ENCODE peak calls at places on chromosome 22, in nine cellular contexts. F is brain microvascular endothelial cell, E is ascending aorta, K is tibial nerve, Y is body of pancreas, M is PC-3, T is psoas muscle, L is PC-9, B is sigmoid colon. Q is an unnamed sample. For H3K27me3, the result is how much of the 10 kb centered on the place peaks cover.

GRCh38 chr22:34395370-34395769 is 475.1 kb upstream of the LARGE1 start:
- DNase-seq in F (no peak), E (no peak), K (no peak), Y (no peak), M (no peak), T (no peak), L (no peak), B (no peak), Q (no peak)

GRCh38 chr22:42645938-42646568 is 3.1 kb downstream of the CYB5R3 start:
- DNase-seq in F (no peak), E (no peak), K (no peak), Y (peak), M (no peak), T (no peak), L (no peak), B (no peak), Q (no peak)

GRCh38 chr22:46105494-46106278 is 44.6 kb upstream of the PPARA start:
- DNase-seq in F (peak), E (no peak), K (no peak), Y (peak), M (no peak), T (no peak), L (no peak), B (peak), Q (no peak)

GRCh38 chr22:37546436-37547248 is 13.6 kb upstream of the CDC42EP1 start:
- DNase-seq in F (no peak), E (peak), K (no peak), Y (peak), M (no peak), T (peak), L (peak), B (peak), Q (peak)

GRCh38 chr22:39530692-39531331 is 1.7 kb downstream of the RPS19BP1 start:
- DNase-seq in F (peak), E (no peak), K (no peak), Y (no peak), M (peak), T (no peak), L (peak), B (no peak), Q (no peak)

GRCh38 chr22:26168934-26169311 is 339 bp upstream of the SEZ6L start:
- DNase-seq in F (no peak), E (no peak), K (no peak), Y (no peak), M (no peak), T (peak), L (no peak), B (no peak), Q (no peak)

GRCh38 chr22:47172771-47173534 is 410.5 kb downstream of the TBC1D22A start:
- DNase-seq in F (no peak), E (peak), K (peak), Y (peak), M (no peak), T (peak), L (no peak), B (peak), Q (no peak)

GRCh38 chr22:40666151-40666848 is 13.0 kb upstream of the MCHR1 start:
- DNase-seq in F (no peak), E (no peak), K (no peak), Y (no peak), M (no peak), T (no peak), L (no peak), B (no peak), Q (peak)

GRCh38 chr22:32619614-32620426 is 145.2 kb downstream of the FBXO7 start:
- DNase-seq in F (peak), E (peak), K (peak), Y (peak), M (peak), T (peak), L (peak), B (peak), Q (peak)

GRCh38 chr22:50739894-50740293 is 1.9 kb downstream of the ACR start:
- DNase-seq in F (no peak), E (peak), K (peak), Y (no peak), M (no peak), T (no peak), L (no peak), B (no peak), Q (no peak)

GRCh38 chr22:49156662-49157285 is 670.9 kb downstream of the BRD1 start:
- DNase-seq in F (no peak), E (no peak), K (no peak), Y (peak), M (peak), T (no peak), L (no peak), B (no peak), Q (no peak)

GRCh38 chr22:20018001-20018400 is 1.4 kb upstream of the ARVCF start:
- DNase-seq in F (no peak), E (no peak), K (no peak), Y (no peak), M (no peak), T (no peak), L (no peak), B (no peak), Q (no peak)

GRCh38 chr22:44815099-44816070 is 63.0 kb downstream of the ARHGAP8 start:
- DNase-seq in F (no peak), E (no peak), K (no peak), Y (no peak), M (no peak), T (no peak), L (no peak), B (no peak), Q (no peak)

GRCh38 chr22:45358127-45358526 is 48.4 kb downstream of the FAM118A start:
- DNase-seq in F (no peak), E (no peak), K (no peak), Y (no peak), M (no peak), T (no peak), L (no peak), B (no peak), Q (no peak)

GRCh38 chr22:33400061-33400840 is 342.1 kb upstream of the SYN3 start:
- DNase-seq in F (no peak), E (no peak), K (no peak), Y (no peak), M (no peak), T (no peak), L (no peak), B (no peak), Q (no peak)

GRCh38 chr22:39148727-39149535 is 3.5 kb downstream of the CBX7 start:
- DNase-seq in F (no peak), E (no peak), K (peak), Y (peak), M (no peak), T (peak), L (no peak), B (peak), Q (peak)

GRCh38 chr22:44309137-44309536 is 3.6 kb downstream of the SHISAL1 start:
- DNase-seq in F (peak), E (peak), K (no peak), Y (no peak), M (peak), T (peak), L (peak), B (peak), Q (peak)

GRCh38 chr22:28426346-28427132 is 253.1 kb downstream of the TTC28 start:
- DNase-seq in F (no peak), E (no peak), K (no peak), Y (no peak), M (no peak), T (no peak), L (no peak), B (no peak), Q (no peak)

GRCh38 chr22:38032681-38033521 is 24.3 kb upstream of the PICK1 start:
- DNase-seq in F (peak), E (no peak), K (peak), Y (peak), M (no peak), T (no peak), L (no peak), B (peak), Q (no peak)

GRCh38 chr22:18024276-18024939 is at the start of gene MICAL3:
- DNase-seq in F (no peak), E (peak), K (no peak), Y (peak), M (peak), T (peak), L (no peak), B (peak), Q (peak)

GRCh38 chr22:44025171-44026065 is 1.3 kb downstream of the PARVB start:
- DNase-seq in F (no peak), E (peak), K (no peak), Y (peak), M (no peak), T (peak), L (no peak), B (no peak), Q (no peak)

GRCh38 chr22:38853149-38853548 is 9.3 kb upstream of the NPTXR start:
- DNase-seq in F (no peak), E (no peak), K (no peak), Y (no peak), M (no peak), T (no peak), L (no peak), B (no peak), Q (no peak)

GRCh38 chr22:39375646-39376045 is 23.9 kb upstream of the TAB1 start:
- DNase-seq in F (no peak), E (no peak), K (no peak), Y (no peak), M (no peak), T (no peak), L (no peak), B (no peak), Q (no peak)

GRCh38 chr22:49415219-49415951 is 412.3 kb downstream of the BRD1 start:
- DNase-seq in F (no peak), E (peak), K (no peak), Y (no peak), M (no peak), T (no peak), L (no peak), B (peak), Q (no peak)

GRCh38 chr22:47835726-47836125 is 1073.3 kb downstream of the TBC1D22A start:
- DNase-seq in F (peak), E (no peak), K (no peak), Y (no peak), M (peak), T (no peak), L (peak), B (no peak), Q (peak)

GRCh38 chr22:43850529-43850928 is 11.8 kb downstream of the SULT4A1 start:
- DNase-seq in F (no peak), E (peak), K (peak), Y (no peak), M (no peak), T (no peak), L (no peak), B (peak), Q (no peak)

GRCh38 chr22:24001314-24001713 is 3.9 kb downstream of the GSTT4 start:
- DNase-seq in F (no peak), E (no peak), K (no peak), Y (no peak), M (no peak), T (no peak), L (no peak), B (no peak), Q (no peak)

GRCh38 chr22:43136255-43136654 is 6.9 kb downstream of the MCAT start:
- DNase-seq in F (no peak), E (no peak), K (no peak), Y (peak), M (peak), T (no peak), L (peak), B (no peak), Q (no peak)

GRCh38 chr22:47918276-47918928 is 1156.0 kb downstream of the TBC1D22A start:
- DNase-seq in F (no peak), E (no peak), K (no peak), Y (no peak), M (no peak), T (no peak), L (no peak), B (no peak), Q (no peak)

GRCh38 chr22:17781319-17782031 is 7.2 kb upstream of the BID start:
- DNase-seq in F (peak), E (no peak), K (no peak), Y (peak), M (peak), T (no peak), L (peak), B (no peak), Q (peak)

GRCh38 chr22:41598081-41598480 is 8.4 kb upstream of the PMM1 start:
- DNase-seq in F (peak), E (no peak), K (no peak), Y (no peak), M (peak), T (no peak), L (no peak), B (no peak), Q (no peak)

GRCh38 chr22:32416556-32417085 is 4.6 kb upstream of the RTCB start:
- DNase-seq in F (no peak), E (no peak), K (no peak), Y (no peak), M (no peak), T (no peak), L (no peak), B (no peak), Q (no peak)

GRCh38 chr22:17794726-17795125 is 20.5 kb upstream of the BID start:
- DNase-seq in F (no peak), E (no peak), K (no peak), Y (no peak), M (no peak), T (no peak), L (no peak), B (no peak), Q (no peak)

GRCh38 chr22:22130956-22131355 is 113.6 kb upstream of the VPREB1 start:
- DNase-seq in F (no peak), E (no peak), K (no peak), Y (no peak), M (no peak), T (no peak), L (no peak), B (no peak), Q (no peak)

GRCh38 chr22:22127100-22127499 is 117.5 kb upstream of the VPREB1 start:
- DNase-seq in F (no peak), E (no peak), K (no peak), Y (no peak), M (no peak), T (no peak), L (no peak), B (no peak), Q (no peak)

GRCh38 chr22:22128440-22128839 is 116.1 kb upstream of the VPREB1 start:
- DNase-seq in F (no peak), E (no peak), K (no peak), Y (no peak), M (no peak), T (no peak), L (no peak), B (no peak), Q (no peak)

GRCh38 chr22:22125579-22126468 is 118.8 kb upstream of the VPREB1 start:
- DNase-seq in F (no peak), E (no peak), K (no peak), Y (no peak), M (no peak), T (no peak), L (no peak), B (no peak), Q (no peak)

GRCh38 chr22:22129387-22129786 is 115.2 kb upstream of the VPREB1 start:
- DNase-seq in F (no peak), E (no peak), K (no peak), Y (no peak), M (no peak), T (no peak), L (no peak), B (no peak), Q (no peak)
- H3K27me3 ChIP-seq in F (under half), E (under half), K (under half), Y (under half), M (under half), T (under half), L (under half), B (under half), Q (under half)

DNA sequence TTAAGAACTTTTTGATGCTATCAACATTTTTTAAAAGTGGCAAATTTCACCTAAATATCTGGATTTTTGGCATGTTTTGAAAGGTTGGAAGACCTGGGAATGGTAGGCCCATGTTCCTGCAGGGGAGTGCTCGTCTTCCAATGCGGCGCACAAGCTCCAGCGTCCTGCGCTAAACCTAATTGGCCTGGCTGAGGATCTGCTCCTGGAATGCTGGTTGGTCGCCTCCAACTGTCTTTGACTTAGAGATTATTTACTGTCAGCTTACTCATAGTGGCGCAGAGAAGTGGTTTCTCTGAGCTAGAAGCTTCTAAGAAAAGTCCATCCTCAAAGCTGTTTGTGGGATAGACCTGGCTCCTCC is 615 bp upstream of the LIMK2 start:
- DNase-seq in F (no peak), E (no peak), K (no peak), Y (no peak), M (no peak), T (no peak), L (no peak), B (no peak), Q (no peak)
- H3K4me3 ChIP-seq in F (peak), E (peak), K (peak), Y (no peak), M (peak), T (peak), L (peak), B (peak), Q (peak)

DNA sequence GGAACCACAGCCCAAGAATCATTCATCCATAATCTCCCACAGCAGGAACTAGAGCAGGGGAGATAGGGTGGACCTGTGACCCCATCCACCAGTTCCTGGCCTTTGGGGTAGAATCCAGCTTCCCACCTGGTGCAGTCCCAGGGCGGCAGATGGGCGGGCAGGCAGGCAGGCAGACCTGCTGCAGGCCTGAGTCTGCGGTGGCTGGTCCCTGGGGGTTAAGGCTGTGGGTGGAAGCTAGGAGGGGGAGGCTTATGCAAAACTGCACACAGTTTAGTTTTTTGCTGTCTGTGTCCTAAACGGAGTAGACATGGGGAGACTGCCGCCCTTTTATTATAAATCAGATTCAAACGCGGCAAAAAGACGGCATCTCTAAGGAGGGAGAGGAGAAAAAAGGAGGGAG is 4.5 kb upstream of the NEFH start:
- DNase-seq in F (no peak), E (no peak), K (no peak), Y (no peak), M (no peak), T (no peak), L (no peak), B (no peak), Q (no peak)
- H3K27me3 ChIP-seq in F (under half), E (under half), K (half or more), Y (under half), M (under half), T (under half), L (under half), B (under half), Q (under half)

GRCh38 chr22:36384766-36385400 is 2.9 kb downstream of the MYH9 start:
- DNase-seq in F (no peak), E (peak), K (no peak), Y (peak), M (no peak), T (no peak), L (no peak), B (no peak), Q (no peak)

GRCh38 chr22:36386351-36386899 is 1.3 kb downstream of the MYH9 start:
- DNase-seq in F (no peak), E (no peak), K (no peak), Y (no peak), M (no peak), T (peak), L (no peak), B (no peak), Q (peak)

GRCh38 chr22:36381513-36382079 is 6.2 kb downstream of the MYH9 start:
- DNase-seq in F (no peak), E (no peak), K (no peak), Y (no peak), M (peak), T (no peak), L (peak), B (no peak), Q (no peak)

GRCh38 chr22:36385491-36386350 is 2.0 kb downstream of the MYH9 start:
- DNase-seq in F (no peak), E (peak), K (no peak), Y (peak), M (peak), T (peak), L (peak), B (peak), Q (peak)

GRCh38 chr22:36383110-36383581 is 4.6 kb downstream of the MYH9 start:
- DNase-seq in F (peak), E (peak), K (no peak), Y (peak), M (peak), T (no peak), L (peak), B (no peak), Q (peak)
- H3K4me3 ChIP-seq in F (peak), E (peak), K (no peak), Y (no peak), M (peak), T (peak), L (peak), B (peak), Q (no peak)

Q was measured in MG63.